ENCODE peak calls at places on chromosomes 5 and 9, in eight cellular contexts. I, V, Q, B, J, Z, W and T are unnamed samples.

GRCh38 chr9:81562221-81563019 is 126.9 kb downstream of the TLE1 start:
- DNase-seq in V (peak; percentile 91), Z (peak; percentile 41), Q (peak; percentile 50), I (peak; percentile 74), J (peak; percentile 92), B (peak; percentile 23), W (no peak), T (no peak)

GRCh38 chr5:59587489-59588337 is 305.8 kb downstream of the PDE4D start:
- DNase-seq in Q (peak; percentile 74), I (no peak), Z (no peak), J (peak; percentile 86), W (peak; percentile 20), V (peak; percentile 82), B (peak; percentile 43), T (peak; percentile 91)

GRCh38 chr5:165202144-165202910 is 1696.9 kb downstream of the MAT2B start:
- DNase-seq in J (no peak), B (no peak), V (peak; percentile 45), W (no peak), Z (no peak), Q (no peak), I (no peak), T (no peak)

GRCh38 chr9:107927276-107927675 is 437.7 kb upstream of the KLF4 start:
- DNase-seq in Z (no peak), Q (no peak), W (no peak), V (no peak), I (no peak), J (no peak), B (no peak), T (no peak)

GRCh38 chr5:15103864-15104263 is 232.3 kb upstream of the ANKH start:
- DNase-seq in V (no peak), B (no peak), Z (no peak), Q (no peak), W (no peak), J (no peak), I (no peak), T (no peak)

GRCh38 chr9:126248680-126249079 is 77.9 kb upstream of the MVB12B start:
- DNase-seq in Q (peak; percentile 83), J (no peak), B (no peak), V (peak; percentile 79), Z (no peak), W (no peak), I (no peak), T (no peak)

GRCh38 chr5:1294839-1295649 is at the start of gene TERT:
- DNase-seq in Z (no peak), B (no peak), J (peak; percentile 80), I (no peak), V (no peak), W (no peak), Q (no peak), T (peak; percentile 19)

GRCh38 chr9:89494199-89494598 is 3.7 kb downstream of the SEMA4D start:
- DNase-seq in J (no peak), B (no peak), V (no peak), I (no peak), Q (no peak), Z (no peak), W (no peak), T (no peak)

GRCh38 chr5:61308699-61309098 is 23.4 kb upstream of the ZSWIM6 start:
- DNase-seq in J (no peak), W (no peak), V (no peak), I (no peak), Z (no peak), Q (no peak), B (no peak), T (no peak)

GRCh38 chr5:156402387-156402921 is 75.5 kb downstream of the SGCD start:
- DNase-seq in W (no peak), Z (no peak), B (no peak), I (no peak), J (no peak), V (no peak), Q (no peak), T (no peak)

GRCh38 chr5:132451387-132451786 is 39.2 kb downstream of the IRF1 start:
- DNase-seq in J (no peak), Z (no peak), V (no peak), Q (no peak), W (no peak), I (no peak), B (no peak), T (no peak)

GRCh38 chr9:82109626-82110025 is 121.1 kb downstream of the SPATA31D1 start:
- DNase-seq in Q (peak; percentile 38), W (no peak), Z (no peak), I (no peak), V (no peak), B (no peak), J (no peak), T (no peak)

GRCh38 chr5:62779010-62779422 is 200.4 kb downstream of the LRRC70 start:
- DNase-seq in Z (no peak), V (peak; percentile 73), W (peak; percentile 22), Q (peak; percentile 47), I (peak; percentile 48), J (no peak), B (no peak), T (no peak)

GRCh38 chr5:141665995-141666940 is 15.1 kb upstream of the FCHSD1 start:
- DNase-seq in Z (no peak), Q (no peak), V (no peak), B (no peak), J (no peak), W (no peak), I (no peak), T (no peak)

GRCh38 chr5:156391139-156391538 is 64.2 kb downstream of the SGCD start:
- DNase-seq in J (no peak), I (no peak), Z (no peak), B (no peak), W (no peak), Q (no peak), V (peak; percentile 98), T (no peak)

GRCh38 chr9:129347323-129348120 is 169.5 kb upstream of the IER5L start:
- DNase-seq in I (no peak), W (no peak), V (peak; percentile 48), B (no peak), Z (no peak), Q (peak; percentile 22), J (no peak), T (no peak)

GRCh38 chr5:405421-405820 is 37.6 kb upstream of the EXOC3 start:
- DNase-seq in V (no peak), B (no peak), Q (no peak), Z (no peak), J (no peak), W (no peak), I (no peak), T (no peak)

GRCh38 chr9:99906403-99907207 is at the start of gene STX17:
- DNase-seq in Q (peak; percentile 65), V (peak; percentile 77), J (peak; percentile 92), Z (peak; percentile 61), W (peak; percentile 73), I (peak; percentile 54), B (peak; percentile 86), T (peak; percentile 80)
- TF ChIP-seq CTCF in Q (no peak), V (no peak), J (no peak), Z (no peak), W (no peak), I (no peak), B (no peak), T (peak; percentile 19)

GRCh38 chr5:53434566-53434965 is 45.9 kb upstream of the FST start:
- DNase-seq in I (no peak), W (no peak), V (no peak), J (no peak), Z (no peak), B (no peak), Q (no peak), T (no peak)

GRCh38 chr5:53438079-53438478 is 42.4 kb upstream of the FST start:
- DNase-seq in Q (no peak), W (no peak), I (no peak), B (no peak), J (peak; percentile 62), Z (no peak), V (no peak), T (no peak)

GRCh38 chr5:53436480-53437191 is 43.8 kb upstream of the FST start:
- DNase-seq in I (no peak), V (no peak), Q (no peak), J (no peak), W (no peak), Z (no peak), B (no peak), T (no peak)

GRCh38 chr5:53442946-53443345 is 37.5 kb upstream of the FST start:
- DNase-seq in B (no peak), W (no peak), Q (no peak), V (no peak), I (no peak), J (no peak), Z (no peak), T (no peak)

GRCh38 chr5:53438486-53439472 is 41.6 kb upstream of the FST start:
- DNase-seq in B (no peak), I (no peak), Q (peak; percentile 49), Z (no peak), J (no peak), W (no peak), V (peak; percentile 66), T (no peak)
- H3K4me3 ChIP-seq in B (no peak overlapping the region), I (no peak overlapping the region), Q (no peak overlapping the region), Z (no peak overlapping the region), J (no peak overlapping the region), W (no peak overlapping the region), V (no peak overlapping the region), T (no peak overlapping the region)

GRCh38 chr9:131111854-131112311 is 13.5 kb upstream of the NUP214 start:
- DNase-seq in V (no peak), B (no peak), Q (no peak), I (no peak), W (no peak), J (peak; percentile 75), Z (no peak), T (peak; percentile 92)
- H3K27ac ChIP-seq in V (no peak overlapping the region), B (no peak overlapping the region), Q (no peak overlapping the region), I (no peak overlapping the region), W (no peak overlapping the region), J (peak overlapping the region; percentile 84), Z (no peak overlapping the region), T (peak overlapping the region; percentile 97)

GRCh38 chr5:179344301-179345178 is 721 bp downstream of the ADAMTS2 start:
- DNase-seq in W (no peak), J (peak; percentile 80), Q (no peak), V (no peak), B (no peak), I (no peak), Z (no peak), T (no peak)
- TF ChIP-seq CTCF in W (no peak), J (no peak), Q (no peak), V (no peak), B (no peak), I (no peak), Z (no peak), T (no peak)

GRCh38 chr5:95809414-95809960 is 13.0 kb downstream of the GLRX start:
- DNase-seq in J (no peak), Z (no peak), V (peak; percentile 70), W (no peak), I (no peak), B (peak; percentile 34), Q (no peak), T (peak; percentile 14)
- H3K4me3 ChIP-seq in J (no peak overlapping the region), Z (peak overlapping the region; percentile 9), V (no peak overlapping the region), W (no peak overlapping the region), I (no peak overlapping the region), B (peak overlapping the region; percentile 31), Q (no peak overlapping the region), T (no peak overlapping the region)

DNA sequence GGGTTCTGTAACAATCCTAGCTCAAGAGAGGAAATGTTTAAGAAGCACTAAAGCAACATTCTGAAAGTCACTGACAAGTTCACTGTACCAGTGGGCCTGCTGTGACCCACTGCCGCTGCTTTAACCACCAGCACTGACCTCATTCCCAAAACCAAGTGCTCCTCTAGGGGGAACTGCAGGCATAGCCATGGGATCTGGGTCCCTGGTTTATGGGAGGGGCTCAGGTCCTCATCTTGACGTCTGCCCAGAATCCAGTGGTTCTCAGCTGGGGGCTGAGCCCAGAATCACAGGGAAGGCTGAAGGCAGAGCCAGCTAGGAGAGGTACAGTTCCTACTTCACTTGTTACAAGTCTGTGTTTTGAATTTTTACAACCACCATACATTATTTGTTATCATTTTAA is 36.1 kb upstream of the SLC2A8 start:
- DNase-seq in V (peak; percentile 63), B (no peak), Z (no peak), W (no peak), I (peak; percentile 21), Q (peak; percentile 8), J (no peak), T (no peak)
- H3K27ac ChIP-seq in V (no peak overlapping the region), B (no peak overlapping the region), Z (peak overlapping the region; percentile 82), W (peak overlapping the region; percentile 11), I (no peak overlapping the region), Q (no peak overlapping the region), J (no peak overlapping the region), T (peak overlapping the region; percentile 74)